ENCODE peak calls at places on chromosomes 3 and 15, in four cellular contexts. Y is PC-3, B is hepatocyte, W is HCT116. X is an unnamed sample.

GRCh38 chr15:48283361-48284157 is 47.7 kb upstream of the DUT start:
- DNase-seq in W (no peak), Y (no peak), B (no peak), X (no peak)

GRCh38 chr15:47471020-47471419 is 246.3 kb upstream of the SEMA6D start:
- DNase-seq in B (no peak), Y (peak), W (no peak), X (no peak)

GRCh38 chr15:55196011-55196410 is 730 bp downstream of the RSL24D1 start:
- DNase-seq in B (no peak), Y (no peak), W (no peak), X (no peak)

GRCh38 chr3:53081318-53081717 is 35.4 kb upstream of the SFMBT1 start:
- DNase-seq in Y (no peak), W (no peak), B (no peak), X (no peak)

GRCh38 chr15:49721091-49721490 is 100.2 kb downstream of the DTWD1 start:
- DNase-seq in B (no peak), Y (no peak), W (no peak), X (no peak)

GRCh38 chr3:160403028-160403545 is 3.6 kb downstream of the SMC4 start:
- DNase-seq in Y (peak), B (no peak), W (no peak), X (no peak)

GRCh38 chr15:60326824-60327654 is 70.7 kb downstream of the ANXA2 start:
- DNase-seq in Y (peak), W (peak), B (peak), X (peak)

GRCh38 chr3:178270838-178271237 is 265.4 kb upstream of the KCNMB2 start:
- DNase-seq in W (no peak), Y (peak), B (no peak), X (no peak)

GRCh38 chr3:89851974-89852621 is 744.7 kb downstream of the EPHA3 start:
- DNase-seq in B (peak), Y (peak), W (no peak), X (peak)

GRCh38 chr3:173429527-173429926 is 32.0 kb downstream of the NLGN1 start:
- DNase-seq in W (no peak), B (no peak), Y (no peak), X (no peak)

GRCh38 chr3:16482770-16483531 is 30.5 kb downstream of the RFTN1 start:
- DNase-seq in W (no peak), Y (no peak), B (peak), X (no peak)

GRCh38 chr15:89132611-89133242 is 44.5 kb downstream of the ABHD2 start:
- DNase-seq in B (no peak), W (no peak), Y (no peak), X (no peak)

GRCh38 chr15:28936481-28936881 is 50.7 kb downstream of the APBA2 start:
- DNase-seq in Y (no peak), W (no peak), B (no peak), X (no peak)

GRCh38 chr15:28934645-28935044 is 48.9 kb downstream of the APBA2 start:
- DNase-seq in Y (no peak), B (no peak), W (no peak), X (no peak)

GRCh38 chr15:28933710-28934445 is 48.1 kb downstream of the APBA2 start:
- DNase-seq in Y (no peak), W (no peak), B (no peak), X (peak)

GRCh38 chr15:28936081-28936480 is 50.3 kb downstream of the APBA2 start:
- DNase-seq in Y (no peak), W (no peak), B (no peak), X (no peak)

DNA sequence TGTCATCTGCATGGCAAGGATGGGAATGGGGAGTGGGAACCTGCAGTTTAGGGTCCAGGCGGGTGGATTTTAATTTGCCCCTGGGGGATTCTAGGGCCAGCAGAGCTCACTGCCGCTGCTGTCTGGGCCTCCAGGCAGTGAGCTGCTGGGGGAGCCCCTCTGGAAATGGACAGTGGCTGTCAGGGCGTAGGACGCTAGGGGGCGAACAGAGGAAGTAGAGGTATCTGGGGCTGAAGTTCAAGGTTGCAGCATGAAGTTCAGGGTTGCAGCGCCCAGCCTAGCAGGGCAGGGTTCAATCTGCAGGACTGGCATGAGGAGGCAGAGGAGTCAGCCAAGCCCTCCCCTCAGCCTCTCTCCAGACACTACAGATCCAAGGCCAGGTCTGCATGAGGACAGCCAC is 49.5 kb downstream of the APBA2 start:
- DNase-seq in B (no peak), Y (no peak), W (no peak), X (no peak)
- TF ChIP-seq CTCF in B (peak), Y (peak), W (peak), X (peak)

GRCh38 chr15:92077353-92078080 is 224.0 kb downstream of the SLCO3A1 start:
- DNase-seq in W (peak), B (peak), Y (peak), X (peak)

GRCh38 chr15:92078270-92078669 is 224.8 kb downstream of the SLCO3A1 start:
- DNase-seq in W (no peak), Y (no peak), B (no peak), X (no peak)

GRCh38 chr15:92076536-92076935 is 223.0 kb downstream of the SLCO3A1 start:
- DNase-seq in B (no peak), Y (no peak), W (no peak), X (no peak)

GRCh38 chr15:92079647-92080255 is 226.2 kb downstream of the SLCO3A1 start:
- DNase-seq in B (no peak), W (no peak), Y (no peak), X (no peak)

DNA sequence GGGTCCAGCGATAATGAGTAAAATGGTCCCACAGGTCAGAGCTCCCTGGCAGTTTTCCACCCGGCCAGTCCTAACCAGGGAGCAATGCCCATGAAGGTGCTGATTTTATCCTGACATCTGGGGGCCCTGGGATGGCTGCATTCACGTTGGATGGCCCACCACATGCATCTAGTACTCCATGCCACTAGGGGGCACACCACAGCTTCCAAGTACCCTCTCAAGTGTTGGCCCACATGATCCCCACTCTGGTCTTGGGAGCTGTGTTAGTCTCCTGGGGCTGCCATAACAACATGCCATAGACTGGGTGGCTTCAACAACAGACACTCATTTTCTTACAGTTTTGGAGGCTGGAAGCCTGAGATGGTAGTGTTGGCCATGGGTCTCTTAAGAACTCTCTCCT is 225.5 kb downstream of the SLCO3A1 start:
- DNase-seq in B (no peak), W (peak), Y (no peak), X (peak)
- TF ChIP-seq EZH2phosphoT487 in B (no peak), W (no peak), Y (no peak), X (no peak)

GRCh38 chr3:110521019-110521418 is 550.6 kb upstream of the NECTIN3 start:
- DNase-seq in B (peak), W (peak), Y (peak), X (no peak)
- H2AFZ ChIP-seq in B (no peak), W (peak), Y (no peak), X (no peak)

GRCh38 chr3:76369170-76369569 is 583.8 kb upstream of the ZNF717 start:
- DNase-seq in W (no peak), Y (peak), B (peak), X (no peak)
- TF ChIP-seq CTCF in W (no peak), Y (peak), B (no peak), X (peak)

DNA sequence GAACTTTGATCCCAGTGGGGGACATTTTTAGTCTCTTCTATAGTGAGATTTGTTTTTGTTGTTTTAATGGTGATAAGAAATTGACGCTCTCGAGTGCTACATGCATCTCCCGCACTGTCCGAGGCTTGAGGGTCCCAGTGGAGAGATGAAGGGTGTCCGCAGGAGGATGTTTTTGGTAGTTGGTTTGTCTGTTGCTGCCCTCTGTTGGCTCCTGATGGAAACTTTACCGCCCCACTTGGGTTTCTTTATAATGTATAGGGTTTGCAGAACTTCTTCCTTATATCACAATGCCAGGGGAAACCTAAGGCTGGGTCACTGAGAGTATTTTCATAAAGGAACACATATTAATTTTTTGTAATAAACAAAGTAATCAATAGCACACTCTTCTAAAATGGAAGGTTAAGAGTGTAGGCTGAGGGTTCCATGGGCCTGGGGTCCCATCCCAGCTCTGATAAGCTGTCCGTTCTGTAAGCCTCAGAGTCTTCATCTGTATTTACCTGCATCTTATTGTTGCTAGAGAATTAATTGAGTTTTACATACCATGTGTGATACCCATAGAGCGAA is 185.3 kb upstream of the FEZF2 start:
- DNase-seq in W (no peak), B (peak), Y (peak), X (peak)
- TF ChIP-seq EZH2phosphoT487 in W (no peak), B (no peak), Y (no peak), X (no peak)